ENCODE peak calls at places on chromosomes 3 and 15, in four cellular contexts. J, K, W and N are unnamed samples.

GRCh38 chr3:103052236-103052830 is 617.5 kb downstream of the ZPLD1 start:
- DNase-seq in J (no peak), K (no peak), W (no peak), N (no peak)

GRCh38 chr3:43785551-43785950 is 94.8 kb downstream of the ABHD5 start:
- DNase-seq in W (no peak), K (no peak), J (no peak), N (no peak)

GRCh38 chr3:107772016-107772415 is 249.3 kb downstream of the BBX start:
- DNase-seq in K (no peak), W (no peak), J (no peak), N (no peak)

GRCh38 chr3:123459867-123460266 is 11.0 kb upstream of the ADCY5 start:
- DNase-seq in J (no peak), W (no peak), K (no peak), N (no peak)

GRCh38 chr3:125437631-125438435 is 62.7 kb upstream of the ZNF148 start:
- DNase-seq in K (peak), W (no peak), J (peak), N (peak)

GRCh38 chr3:122183521-122183892 is at the start of gene CASR:
- DNase-seq in W (no peak), J (no peak), K (no peak), N (no peak)

GRCh38 chr3:123586966-123587365 is 2.1 kb upstream of the HACD2 start:
- DNase-seq in W (no peak), J (no peak), K (no peak), N (no peak)

GRCh38 chr3:143526016-143526540 is 322.2 kb downstream of the SLC9A9 start:
- DNase-seq in W (no peak), J (no peak), K (no peak), N (no peak)

GRCh38 chr3:150588027-150588830 is 14.9 kb upstream of the SELENOT start:
- DNase-seq in J (no peak), W (no peak), K (no peak), N (no peak)

GRCh38 chr3:58683001-58683845 is 16.6 kb upstream of the FAM3D start:
- DNase-seq in J (no peak), K (no peak), W (peak), N (no peak)

DNA sequence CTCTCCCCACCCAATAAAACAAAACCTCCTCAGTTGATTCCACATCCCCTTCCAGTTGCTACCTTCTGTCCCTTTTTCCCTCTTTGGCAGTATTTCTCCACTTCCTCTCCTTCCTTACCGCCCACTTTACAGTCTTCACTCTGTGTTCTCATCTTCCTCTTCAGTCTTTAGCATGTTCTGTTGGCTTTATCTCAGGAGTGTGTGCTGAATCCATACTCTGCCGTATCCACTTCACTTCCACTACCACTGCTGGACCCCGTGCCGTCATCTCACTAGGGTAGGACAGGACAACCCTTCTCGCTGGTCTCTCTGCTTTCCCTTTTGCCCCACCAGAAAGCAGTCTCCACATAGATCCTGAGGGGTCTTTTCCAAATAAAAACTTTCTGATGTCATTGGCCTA is 74.3 kb downstream of the FNDC3B start:
- DNase-seq in J (no peak), K (no peak), W (no peak), N (no peak)
- TF ChIP-seq TCF12 in J (no peak), K (no peak), W (no peak), N (no peak)

GRCh38 chr15:62141200-62141599 is 23.9 kb downstream of the C2CD4B start:
- DNase-seq in K (no peak), J (no peak), W (no peak), N (no peak)

GRCh38 chr15:62138124-62138523 is 27.0 kb downstream of the C2CD4B start:
- DNase-seq in W (no peak), K (no peak), J (no peak), N (no peak)

GRCh38 chr15:62145015-62145735 is 19.9 kb downstream of the C2CD4B start:
- DNase-seq in W (no peak), K (no peak), J (no peak), N (no peak)

GRCh38 chr15:62142736-62143135 is 22.3 kb downstream of the C2CD4B start:
- DNase-seq in W (no peak), K (no peak), J (no peak), N (no peak)

GRCh38 chr15:62141643-62142588 is 23.2 kb downstream of the C2CD4B start:
- DNase-seq in K (no peak), W (no peak), J (no peak), N (no peak)
- TF ChIP-seq TCF12 in K (no peak), W (no peak), J (no peak), N (no peak)

GRCh38 chr3:154427685-154428291 is 2.2 kb downstream of the GPR149 start:
- DNase-seq in J (no peak), K (no peak), W (no peak), N (peak)
- TF ChIP-seq TCF12 in J (no peak), K (no peak), W (no peak), N (no peak)

DNA sequence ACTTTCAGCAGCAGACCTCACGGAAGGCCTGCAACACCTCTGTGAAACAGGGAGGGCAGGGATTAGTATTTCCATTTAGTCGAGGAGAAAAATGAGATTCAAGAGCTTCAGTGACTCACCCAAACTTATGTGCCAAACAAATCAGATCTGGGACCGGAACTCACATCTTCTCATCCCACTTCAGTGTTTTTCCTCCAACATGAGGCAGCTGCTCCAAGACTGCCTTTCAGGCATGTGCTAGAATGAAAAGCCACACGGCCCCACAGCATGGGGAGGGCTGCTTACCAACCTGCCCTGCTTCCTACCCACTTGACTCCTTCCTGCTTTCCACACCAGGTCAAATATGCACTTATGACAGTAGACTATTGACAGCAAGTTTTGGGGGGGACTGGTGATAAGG is 129.4 kb upstream of the SLC24A5 start:
- DNase-seq in J (no peak), W (no peak), K (no peak), N (no peak)
- TF ChIP-seq TCF12 in J (no peak), W (no peak), K (no peak), N (no peak)

GRCh38 chr3:4828279-4829030 is 150.8 kb upstream of the BHLHE40 start:
- DNase-seq in K (no peak), J (no peak), W (no peak), N (no peak)

GRCh38 chr3:4833471-4833870 is 145.8 kb upstream of the BHLHE40 start:
- DNase-seq in K (no peak), J (no peak), W (no peak), N (no peak)

GRCh38 chr3:4829031-4829394 is 150.2 kb upstream of the BHLHE40 start:
- DNase-seq in K (no peak), W (no peak), J (no peak), N (no peak)

GRCh38 chr3:4827767-4828166 is 151.5 kb upstream of the BHLHE40 start:
- DNase-seq in K (no peak), W (no peak), J (no peak), N (no peak)

DNA sequence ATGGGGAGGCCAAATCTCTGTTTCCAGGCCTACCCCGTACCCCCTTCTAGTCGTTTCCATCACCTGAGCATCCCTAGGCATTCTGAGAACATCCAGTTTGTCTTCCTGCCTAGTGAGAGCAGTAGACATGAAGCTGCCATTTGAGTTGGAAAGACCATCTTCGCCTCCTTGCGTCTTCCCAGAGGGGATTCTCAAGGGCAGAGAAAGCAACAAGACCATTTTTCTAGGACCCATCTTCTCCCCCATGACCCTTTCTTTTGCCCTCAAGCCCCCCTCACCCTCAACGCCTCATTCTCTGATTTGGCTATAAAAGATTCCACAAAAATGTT is 148.7 kb upstream of the BHLHE40 start:
- DNase-seq in K (no peak), W (no peak), J (no peak), N (no peak)
- TF ChIP-seq TCF12 in K (no peak), W (no peak), J (no peak), N (no peak)

GRCh38 chr15:63449711-63450110 is 54.7 kb upstream of the USP3 start:
- DNase-seq in W (no peak), J (no peak), K (no peak), N (peak)
- TF ChIP-seq TCF12 in W (no peak), J (no peak), K (no peak), N (no peak)

GRCh38 chr3:115615001-115615447 is 8.3 kb upstream of the GAP43 start:
- DNase-seq in W (no peak), K (no peak), J (peak), N (no peak)
- TF ChIP-seq TCF12 in W (no peak), K (no peak), J (no peak), N (no peak)